ENCODE peak calls at places on chromosomes 16 and 17, in six cellular contexts. Y is endothelial cell, B is astrocyte of the spinal cord, T is IMR-90, Z is WTC11, N is neural progenitor cell. E is an unnamed sample.

GRCh38 chr16:19486744-19487325 is 35.1 kb downstream of the GDE1 start:
- DNase-seq in Y (no peak), B (no peak), T (no peak), Z (no peak), N (no peak), E (no peak)

GRCh38 chr17:68290268-68290954 is 516 bp downstream of the SLC16A6 start:
- DNase-seq in Y (peak; percentile 47), B (no peak), T (no peak), Z (peak; percentile 65), N (peak; percentile 58), E (peak; percentile 62)

GRCh38 chr16:48676836-48677235 is 66.9 kb upstream of the N4BP1 start:
- DNase-seq in Y (no peak), B (no peak), T (peak; percentile 50), Z (no peak), N (no peak), E (no peak)

GRCh38 chr16:16158741-16159374 is 64.4 kb downstream of the ABCC6 start:
- DNase-seq in Y (no peak), B (no peak), T (peak; percentile 21), Z (no peak), N (no peak), E (no peak)

GRCh38 chr16:2178321-2179106 is 17.9 kb downstream of the CASKIN1 start:
- DNase-seq in Y (peak; percentile 72), B (peak; percentile 22), T (no peak), Z (peak; percentile 80), N (peak; percentile 76), E (no peak)

GRCh38 chr17:55641559-55642160 is 81.0 kb downstream of the TMEM100 start:
- DNase-seq in Y (peak; percentile 66), B (peak; percentile 42), T (peak; percentile 63), Z (peak; percentile 52), N (peak; percentile 43), E (peak; percentile 90)

GRCh38 chr17:4232168-4232813 is 31.5 kb downstream of the ANKFY1 start:
- DNase-seq in Y (no peak), B (peak; percentile 63), T (peak; percentile 74), Z (no peak), N (no peak), E (no peak)

GRCh38 chr17:56085576-56086267 is 67.6 kb upstream of the ANKFN1 start:
- DNase-seq in Y (no peak), B (peak; percentile 8), T (no peak), Z (no peak), N (no peak), E (no peak)

GRCh38 chr17:59331929-59332889 is 754 bp downstream of the YPEL2 start:
- DNase-seq in Y (peak; percentile 46), B (no peak), T (no peak), Z (peak; percentile 38), N (peak; percentile 58), E (no peak)

GRCh38 chr17:58402679-58403078 is 14.7 kb downstream of the RNF43 start:
- DNase-seq in Y (no peak), B (peak; percentile 22), T (no peak), Z (peak; percentile 26), N (peak; percentile 22), E (no peak)

GRCh38 chr17:50533720-50534148 is 1.2 kb downstream of the EPN3 start:
- DNase-seq in Y (no peak), B (no peak), T (peak; percentile 33), Z (no peak), N (no peak), E (no peak)

GRCh38 chr17:82013341-82013740 is 9.3 kb downstream of the CENPX start:
- DNase-seq in Y (no peak), B (no peak), T (peak; percentile 10), Z (no peak), N (no peak), E (no peak)

GRCh38 chr17:64354396-64354795 is 36.3 kb downstream of the PECAM1 start:
- DNase-seq in Y (no peak), B (no peak), T (no peak), Z (no peak), N (peak; percentile 21), E (peak; percentile 29)

GRCh38 chr17:15213381-15214087 is 51.6 kb downstream of the PMP22 start:
- DNase-seq in Y (peak; percentile 40), B (peak; percentile 4), T (peak; percentile 16), Z (no peak), N (peak; percentile 68), E (peak; percentile 25)

GRCh38 chr17:38912221-38912813 is 13.1 kb upstream of the LASP1NB start:
- DNase-seq in Y (no peak), B (no peak), T (no peak), Z (no peak), N (no peak), E (no peak)

GRCh38 chr17:58388302-58389190 is 28.8 kb downstream of the RNF43 start:
- DNase-seq in Y (no peak), B (peak; percentile 5), T (no peak), Z (no peak), N (no peak), E (no peak)

GRCh38 chr17:35725917-35726608 is 5.4 kb upstream of the RASL10B start:
- DNase-seq in Y (no peak), B (no peak), T (no peak), Z (no peak), N (no peak), E (no peak)

GRCh38 chr17:14813649-14814048 is 451.5 kb downstream of the PMP22 start:
- DNase-seq in Y (peak; percentile 62), B (no peak), T (no peak), Z (peak; percentile 77), N (peak; percentile 71), E (peak; percentile 26)

GRCh38 chr16:58464047-58464915 is 35.7 kb upstream of the NDRG4 start:
- DNase-seq in Y (peak; percentile 43), B (no peak), T (no peak), Z (peak; percentile 42), N (peak; percentile 71), E (peak; percentile 18)

GRCh38 chr16:66395806-66396555 is 29.5 kb downstream of the CDH5 start:
- DNase-seq in Y (no peak), B (no peak), T (no peak), Z (no peak), N (no peak), E (no peak)

GRCh38 chr17:35185849-35186248 is 8.3 kb downstream of the SLC35G3 start:
- DNase-seq in Y (no peak), B (no peak), T (no peak), Z (no peak), N (no peak), E (no peak)

GRCh38 chr16:57633383-57634064 is 5.1 kb downstream of the ADGRG1 start:
- DNase-seq in Y (no peak), B (no peak), T (no peak), Z (no peak), N (no peak), E (no peak)

GRCh38 chr16:27470567-27471431 is 68.8 kb downstream of the IL21R start:
- DNase-seq in Y (no peak), B (peak; percentile 65), T (peak; percentile 74), Z (no peak), N (no peak), E (no peak)

GRCh38 chr16:62068747-62069146 is 32.5 kb upstream of the CDH8 start:
- DNase-seq in Y (no peak), B (no peak), T (no peak), Z (no peak), N (peak; percentile 24), E (peak; percentile 6)

GRCh38 chr17:17545031-17545820 is 46.3 kb downstream of the PEMT start:
- DNase-seq in Y (no peak), B (peak; percentile 61), T (peak; percentile 57), Z (no peak), N (no peak), E (no peak)

GRCh38 chr17:66549731-66550207 is 247.4 kb downstream of the PRKCA start:
- DNase-seq in Y (no peak), B (peak; percentile 92), T (peak; percentile 90), Z (no peak), N (no peak), E (no peak)

GRCh38 chr17:28258347-28258887 is 60.6 kb upstream of the TMEM97 start:
- DNase-seq in Y (no peak), B (no peak), T (no peak), Z (no peak), N (no peak), E (no peak)

DNA sequence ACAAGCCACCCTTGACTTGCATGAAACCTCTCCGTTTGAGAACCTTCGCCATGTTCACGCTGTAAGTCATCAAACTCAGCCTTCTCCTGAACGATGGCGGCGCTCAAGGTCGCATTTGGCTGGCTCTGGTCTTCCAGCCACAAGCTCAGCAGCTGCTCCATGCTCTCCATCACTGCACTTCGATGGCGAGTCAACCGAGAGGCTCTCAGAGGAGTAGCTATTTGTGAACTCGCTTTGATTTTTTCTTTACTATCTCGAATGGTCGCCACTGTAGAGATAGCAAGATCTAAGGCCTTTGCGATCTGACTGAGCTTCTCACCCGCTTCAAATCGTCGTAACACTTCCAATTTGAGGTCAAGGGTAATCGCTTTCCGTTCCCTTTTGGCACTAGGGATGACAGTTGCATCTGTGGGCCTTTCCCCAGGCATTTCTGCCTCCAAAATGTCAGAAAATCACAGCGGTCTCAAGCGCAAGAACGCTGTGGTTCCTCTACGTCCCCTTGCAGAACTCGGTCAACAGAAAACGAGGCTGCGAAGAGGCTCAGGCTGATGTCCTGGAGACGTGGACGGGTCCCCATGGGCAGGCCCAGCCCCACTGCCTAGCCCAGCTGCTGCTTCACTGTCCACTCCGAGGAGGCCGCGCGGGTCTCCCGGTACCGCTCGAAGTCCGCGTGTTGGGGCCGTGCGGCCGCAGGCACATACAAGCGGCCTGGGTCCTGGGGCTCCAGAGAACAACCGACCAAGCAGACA is 23.1 kb downstream of the DEF8 start:
- DNase-seq in Y (peak; percentile 33), B (peak; percentile 3), T (no peak), Z (peak; percentile 25), N (no peak), E (no peak)
- TF ChIP-seq CTCF in Y (no peak), B (no peak), T (no peak), Z (no peak), N (no peak), E (no peak)

DNA sequence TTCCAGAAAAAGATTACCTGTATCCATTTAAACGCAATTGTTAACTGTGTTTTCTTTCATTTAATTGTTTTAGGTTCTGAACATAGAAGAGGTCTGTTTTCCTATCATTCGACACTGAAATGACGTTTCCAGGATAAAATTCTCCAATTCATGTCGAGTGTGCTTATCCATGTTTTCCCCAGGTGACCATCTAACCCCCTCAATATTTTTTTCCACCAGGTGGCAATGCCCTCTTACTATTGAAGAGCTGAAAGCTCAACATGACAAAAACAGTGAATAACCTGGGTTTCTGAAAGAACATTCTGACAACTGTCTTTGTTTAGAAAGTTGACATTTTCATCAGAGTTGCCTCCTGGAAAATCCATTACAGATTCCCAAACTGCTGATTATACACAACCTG is 948.7 kb downstream of the KCNJ2 start:
- DNase-seq in Y (peak; percentile 4), B (peak; percentile 33), T (peak; percentile 18), Z (no peak), N (peak; percentile 47), E (no peak)
- TF ChIP-seq CTCF in Y (no peak), B (peak; percentile 18), T (peak; percentile 47), Z (peak; percentile 15), N (peak; percentile 55), E (no peak)

GRCh38 chr17:80826955-80827645 is 164.5 kb upstream of the CHMP6 start:
- DNase-seq in Y (no peak), B (peak; percentile 98), T (peak; percentile 99), Z (no peak), N (peak; percentile 39), E (no peak)
- TF ChIP-seq CTCF in Y (no peak), B (peak; percentile 17), T (peak; percentile 38), Z (no peak), N (no peak), E (no peak)

DNA sequence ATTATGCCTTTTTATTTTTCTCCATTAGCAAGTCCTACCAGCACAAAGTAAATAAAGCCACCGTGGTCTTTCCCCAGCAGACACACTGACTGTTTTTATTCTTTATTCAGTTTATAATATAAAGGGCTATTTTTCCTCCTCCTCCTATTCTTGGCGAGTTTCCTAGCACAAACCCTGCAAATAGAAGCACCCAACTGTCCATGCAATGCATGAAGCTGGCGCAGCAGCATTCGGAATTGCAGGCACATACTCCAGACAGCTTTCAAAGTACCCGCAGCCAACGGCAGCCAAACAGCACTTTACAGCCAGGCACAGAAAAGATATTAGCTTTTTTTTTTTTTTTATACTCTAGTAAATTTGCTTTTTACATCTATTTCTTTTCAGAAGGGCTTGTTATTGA is 583.3 kb upstream of the PSMD7 start:
- DNase-seq in Y (no peak), B (no peak), T (no peak), Z (no peak), N (no peak), E (no peak)
- TF ChIP-seq CTCF in Y (no peak), B (no peak), T (no peak), Z (no peak), N (no peak), E (no peak)

E was measured in WERI-Rb-1.